ENCODE peak calls at places on chromosomes 7 and 10, in nine cellular contexts. Q, U, P, N, R, C, S, L and E are unnamed samples.

GRCh38 chr7:31764457-31764856 is 77.4 kb downstream of the PPP1R17 start:
- DNase-seq in N (no peak), Q (no peak), R (no peak), L (no peak), S (no peak), C (no peak), U (no peak), P (no peak), E (no peak)

GRCh38 chr10:1166828-1167275 is 110.7 kb downstream of the WDR37 start:
- DNase-seq in Q (no peak), L (no peak), U (no peak), C (peak), S (no peak), P (no peak), N (no peak), R (no peak), E (no peak)

GRCh38 chr7:149196151-149196704 is 882 bp downstream of the ZNF282 start:
- DNase-seq in R (peak), Q (no peak), C (no peak), L (no peak), U (no peak), N (no peak), S (no peak), P (no peak), E (no peak)

GRCh38 chr10:103621778-103622115 is 128.2 kb downstream of the NEURL1 start:
- DNase-seq in P (no peak), L (no peak), S (no peak), N (no peak), R (no peak), Q (no peak), C (no peak), U (no peak), E (no peak)

GRCh38 chr10:88620441-88620840 is 33.9 kb downstream of the LIPJ start:
- DNase-seq in Q (no peak), U (no peak), L (no peak), C (no peak), S (no peak), R (no peak), N (no peak), P (no peak), E (no peak)

GRCh38 chr10:13051126-13051694 is 48.8 kb upstream of the OPTN start:
- DNase-seq in C (no peak), Q (no peak), N (no peak), P (no peak), R (no peak), L (no peak), S (no peak), U (no peak), E (no peak)

GRCh38 chr7:22275574-22276150 is 81.3 kb downstream of the RAPGEF5 start:
- DNase-seq in R (no peak), S (no peak), Q (no peak), P (no peak), C (no peak), U (no peak), N (no peak), L (no peak), E (no peak)

GRCh38 chr10:11719496-11719895 is 22.7 kb upstream of the ECHDC3 start:
- DNase-seq in S (no peak), R (no peak), U (no peak), N (no peak), P (no peak), Q (no peak), L (no peak), C (no peak), E (no peak)

GRCh38 chr10:13839430-13839986 is 252.7 kb downstream of the PRPF18 start:
- DNase-seq in C (no peak), L (no peak), N (peak), R (no peak), U (no peak), Q (no peak), S (no peak), P (peak), E (no peak)

GRCh38 chr7:85695041-85695990 is 508.5 kb upstream of the SEMA3D start:
- DNase-seq in Q (no peak), L (no peak), C (no peak), U (no peak), P (peak), R (no peak), S (no peak), N (peak), E (no peak)

GRCh38 chr7:19009241-19009935 is 108.0 kb downstream of the TWIST1 start:
- DNase-seq in Q (no peak), L (no peak), N (no peak), P (peak), S (no peak), U (no peak), C (no peak), R (no peak), E (no peak)

GRCh38 chr7:1812693-1813393 is 142.8 kb downstream of the ELFN1 start:
- DNase-seq in S (no peak), C (peak), U (no peak), L (no peak), Q (peak), P (no peak), N (no peak), R (peak), E (no peak)

GRCh38 chr7:103651558-103651957 is 205.6 kb upstream of the SLC26A5 start:
- DNase-seq in Q (no peak), N (no peak), S (no peak), L (no peak), C (no peak), R (no peak), U (no peak), P (no peak), E (no peak)

GRCh38 chr7:152435384-152436278 is at the start of gene KMT2C:
- DNase-seq in Q (peak), N (no peak), S (peak), L (no peak), R (peak), C (peak), U (peak), P (peak), E (peak)

GRCh38 chr10:105785721-105786120 is 1144.6 kb downstream of the SORCS3 start:
- DNase-seq in R (no peak), U (no peak), S (no peak), Q (no peak), C (no peak), N (no peak), L (no peak), P (no peak), E (no peak)

GRCh38 chr7:108094933-108095710 is 35.0 kb downstream of the LAMB4 start:
- DNase-seq in P (peak), U (peak), C (no peak), Q (no peak), S (peak), N (peak), R (no peak), L (peak), E (no peak)

GRCh38 chr10:69914373-69915268 is 112.9 kb downstream of the COL13A1 start:
- DNase-seq in S (peak), C (peak), R (peak), U (peak), L (peak), P (peak), Q (peak), N (peak), E (peak)

GRCh38 chr7:27112960-27113949 is 10.8 kb upstream of the HOXA2 start:
- DNase-seq in Q (peak), L (no peak), C (peak), R (peak), S (no peak), P (peak), U (peak), N (no peak), E (no peak)

GRCh38 chr10:101843032-101843991 is at the start of gene KCNIP2:
- DNase-seq in C (peak), L (no peak), R (peak), Q (peak), N (no peak), U (peak), S (no peak), P (no peak), E (peak)

GRCh38 chr7:100190059-100190711 is 12.5 kb downstream of the STAG3 start:
- DNase-seq in U (no peak), L (no peak), C (no peak), S (no peak), P (peak), Q (no peak), N (peak), R (no peak), E (peak)

GRCh38 chr7:28052933-28053332 is 127.7 kb downstream of the JAZF1 start:
- DNase-seq in R (no peak), S (no peak), L (no peak), P (peak), U (no peak), C (no peak), Q (no peak), N (peak), E (no peak)

GRCh38 chr10:43922335-43923280 is 273.9 kb upstream of the ZNF32 start:
- DNase-seq in L (no peak), P (no peak), C (no peak), Q (no peak), U (no peak), R (no peak), S (no peak), N (no peak), E (no peak)

GRCh38 chr7:6448943-6449543 is 1.3 kb upstream of the DAGLB start:
- DNase-seq in C (no peak), S (peak), R (no peak), U (no peak), P (no peak), L (no peak), N (no peak), Q (no peak), E (no peak)

GRCh38 chr7:30770936-30771858 is at the start of gene MINDY4:
- DNase-seq in Q (peak), P (peak), R (peak), U (peak), N (peak), L (no peak), C (peak), S (peak), E (peak)

GRCh38 chr7:103073989-103074518 is 542 bp downstream of the FBXL13 start:
- DNase-seq in U (no peak), P (no peak), S (peak), C (no peak), Q (no peak), R (peak), L (no peak), N (no peak), E (no peak)

GRCh38 chr10:91409869-91410637 is at the start of gene HECTD2:
- DNase-seq in Q (peak), U (peak), S (peak), P (peak), C (peak), N (peak), L (peak), R (peak), E (peak)

GRCh38 chr10:110803830-110804338 is 67.8 kb upstream of the PDCD4 start:
- DNase-seq in P (peak), Q (no peak), C (peak), U (no peak), N (peak), S (peak), R (peak), L (no peak), E (peak)

GRCh38 chr10:101066146-101066889 is 4.5 kb downstream of the KAZALD1 start:
- DNase-seq in S (peak), Q (peak), C (peak), N (peak), R (peak), P (peak), U (peak), L (no peak), E (peak)

GRCh38 chr10:126203746-126204145 is 184.5 kb downstream of the ADAM12 start:
- DNase-seq in P (no peak), L (no peak), C (no peak), S (no peak), Q (no peak), N (no peak), U (no peak), R (no peak), E (no peak)

GRCh38 chr10:70656489-70656888 is 15.8 kb upstream of the ADAMTS14 start:
- DNase-seq in R (no peak), L (no peak), P (peak), S (no peak), C (no peak), Q (no peak), U (no peak), N (peak), E (peak)

GRCh38 chr7:1240917-1241509 is 8.3 kb downstream of the UNCX start:
- DNase-seq in U (no peak), C (peak), P (no peak), R (peak), S (no peak), N (no peak), L (no peak), Q (no peak), E (no peak)

DNA sequence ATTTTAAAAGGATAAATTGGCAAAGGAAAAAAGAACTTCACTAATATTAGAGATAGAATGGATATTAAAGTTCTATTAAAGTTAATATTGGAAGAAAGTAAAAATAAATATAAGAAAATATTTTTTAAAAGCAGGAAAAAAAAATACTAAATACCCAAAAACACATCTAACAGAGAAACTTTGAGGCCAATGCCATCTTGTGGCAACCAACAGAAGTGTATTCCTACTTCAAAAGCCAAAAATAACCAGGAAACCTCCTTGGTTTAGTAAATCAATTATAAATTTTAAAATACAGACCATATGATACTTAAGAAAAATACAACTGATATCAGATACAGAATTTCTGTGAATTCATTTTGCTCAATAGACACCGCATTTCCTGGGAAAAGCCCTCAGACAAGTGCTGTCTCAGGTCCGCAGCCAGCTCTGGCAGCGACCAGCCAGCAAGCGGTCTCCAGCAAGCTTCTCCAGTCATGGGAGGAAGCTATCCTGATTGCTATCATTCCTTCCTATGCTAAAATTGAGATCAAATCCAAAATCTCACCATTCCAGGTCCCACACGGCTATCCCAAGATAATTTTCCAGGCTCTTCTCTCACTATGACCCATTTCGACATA is 65.3 kb downstream of the LMBR1 start:
- DNase-seq in N (peak), R (peak), C (no peak), U (no peak), P (peak), L (no peak), S (no peak), Q (no peak), E (no peak)
- TF ChIP-seq CTCF in N (peak), R (peak), C (peak), U (peak), P (peak), L (no peak), S (peak), Q (peak), E (peak)

GRCh38 chr10:52820316-52820715 is 47.7 kb upstream of the MBL2 start:
- DNase-seq in P (no peak), C (no peak), U (no peak), L (no peak), N (no peak), S (no peak), Q (no peak), R (no peak), E (no peak)

GRCh38 chr10:52814506-52814905 is 41.9 kb upstream of the MBL2 start:
- DNase-seq in C (no peak), P (no peak), R (no peak), Q (no peak), S (no peak), N (no peak), L (no peak), U (no peak), E (no peak)

DNA sequence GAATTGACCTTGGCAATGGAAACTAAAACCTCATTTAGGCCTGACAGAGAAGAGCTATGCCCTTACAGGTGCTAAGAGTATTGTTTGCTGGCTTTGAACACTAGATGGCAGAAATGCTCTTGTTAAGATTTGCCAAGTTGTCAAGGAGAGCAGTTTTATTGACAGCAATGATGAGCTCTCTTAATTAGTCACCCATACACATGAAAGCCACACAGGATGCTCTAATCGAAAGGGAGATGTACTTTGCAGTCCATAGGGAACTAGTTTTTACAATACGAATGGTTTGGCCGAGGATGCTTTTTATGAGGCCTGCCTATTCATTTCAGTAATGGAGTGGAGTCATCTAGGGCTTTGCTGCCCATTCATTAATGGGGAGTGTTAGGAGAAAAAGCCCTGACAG is 45.4 kb upstream of the MBL2 start:
- DNase-seq in U (no peak), C (no peak), L (no peak), N (peak), S (no peak), R (peak), P (peak), Q (no peak), E (peak)
- TF ChIP-seq CTCF in U (peak), C (peak), L (no peak), N (peak), S (no peak), R (peak), P (peak), Q (no peak), E (peak)

DNA sequence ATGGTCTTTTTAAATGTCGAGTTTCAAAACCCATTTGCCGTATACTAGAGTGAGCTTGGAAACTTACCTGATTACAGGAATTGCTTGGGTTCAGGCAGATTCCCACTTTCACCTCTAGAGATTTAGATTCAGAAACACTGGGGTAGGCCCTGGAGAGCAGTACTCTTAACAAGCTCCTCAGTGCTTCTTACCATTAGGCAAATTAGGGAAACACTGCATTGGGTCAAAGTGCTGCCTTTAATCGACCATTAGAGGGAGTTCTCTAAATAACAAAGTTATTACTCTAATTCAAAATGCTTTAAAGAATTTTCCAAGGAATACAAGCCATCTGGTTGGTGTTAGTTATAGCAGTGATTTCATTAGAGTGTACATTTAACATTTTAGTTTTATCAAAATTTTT is 324.6 kb downstream of the GFRA1 start:
- DNase-seq in U (no peak), P (peak), R (peak), L (no peak), Q (no peak), S (no peak), C (no peak), N (peak), E (no peak)
- TF ChIP-seq CTCF in U (peak), P (peak), R (peak), L (no peak), Q (no peak), S (no peak), C (no peak), N (peak), E (no peak)

GRCh38 chr10:25933653-25934608 is at the start of gene MYO3A:
- DNase-seq in N (no peak), P (no peak), L (no peak), C (peak), R (peak), U (peak), S (peak), Q (peak), E (peak)

DNA sequence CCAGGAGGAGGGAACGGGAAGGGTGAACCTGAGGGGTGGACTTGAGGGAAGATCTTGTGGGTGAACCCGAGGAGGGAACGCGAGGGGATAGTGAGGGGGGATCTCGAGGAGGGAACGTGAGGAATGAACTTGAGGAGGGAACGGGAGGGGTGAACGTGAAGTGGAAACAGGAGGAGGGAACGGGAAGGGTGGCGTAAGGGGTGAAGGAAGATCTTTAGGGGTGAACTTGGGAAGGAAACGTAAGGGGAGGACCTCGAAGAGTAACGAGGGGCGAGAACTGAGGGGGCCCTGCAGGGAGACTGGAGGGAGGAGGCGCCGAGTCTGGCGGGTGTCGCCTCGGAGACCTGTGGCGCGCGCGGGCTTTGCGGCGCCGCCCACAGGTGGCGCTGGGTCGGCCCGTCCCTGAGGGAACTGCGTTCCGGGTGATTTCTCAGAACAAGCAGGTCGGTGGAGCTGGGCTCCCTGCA is 677 bp downstream of the MYO3A start:
- DNase-seq in P (no peak), S (peak), L (no peak), Q (peak), U (peak), N (no peak), C (peak), R (peak), E (peak)
- TF ChIP-seq CTCF in P (no peak), S (peak), L (no peak), Q (peak), U (peak), N (no peak), C (no peak), R (peak), E (peak)

DNA sequence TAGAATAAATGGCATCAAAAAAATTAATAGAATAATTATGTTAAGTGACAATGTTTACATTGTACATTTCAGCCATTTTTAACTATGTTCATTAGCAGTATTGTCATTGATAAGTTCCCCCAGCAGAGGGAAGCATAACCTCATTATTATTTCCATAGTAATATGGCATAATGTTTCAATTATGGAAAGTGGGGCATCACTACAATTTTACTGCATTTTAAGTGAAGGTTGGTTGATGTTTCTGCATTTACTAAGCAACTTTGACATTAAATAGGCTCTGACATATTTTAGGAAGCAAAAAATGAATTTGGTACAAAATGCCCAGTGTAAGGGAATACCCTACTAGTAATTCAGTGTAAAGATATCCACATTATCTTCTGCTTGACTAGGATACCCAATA is 218.3 kb downstream of the SEMA3A start:
- DNase-seq in S (no peak), P (peak), Q (no peak), C (no peak), U (no peak), R (peak), L (no peak), N (peak), E (peak)
- TF ChIP-seq CTCF in S (peak), P (peak), Q (peak), C (peak), U (peak), R (peak), L (no peak), N (peak), E (peak)

DNA sequence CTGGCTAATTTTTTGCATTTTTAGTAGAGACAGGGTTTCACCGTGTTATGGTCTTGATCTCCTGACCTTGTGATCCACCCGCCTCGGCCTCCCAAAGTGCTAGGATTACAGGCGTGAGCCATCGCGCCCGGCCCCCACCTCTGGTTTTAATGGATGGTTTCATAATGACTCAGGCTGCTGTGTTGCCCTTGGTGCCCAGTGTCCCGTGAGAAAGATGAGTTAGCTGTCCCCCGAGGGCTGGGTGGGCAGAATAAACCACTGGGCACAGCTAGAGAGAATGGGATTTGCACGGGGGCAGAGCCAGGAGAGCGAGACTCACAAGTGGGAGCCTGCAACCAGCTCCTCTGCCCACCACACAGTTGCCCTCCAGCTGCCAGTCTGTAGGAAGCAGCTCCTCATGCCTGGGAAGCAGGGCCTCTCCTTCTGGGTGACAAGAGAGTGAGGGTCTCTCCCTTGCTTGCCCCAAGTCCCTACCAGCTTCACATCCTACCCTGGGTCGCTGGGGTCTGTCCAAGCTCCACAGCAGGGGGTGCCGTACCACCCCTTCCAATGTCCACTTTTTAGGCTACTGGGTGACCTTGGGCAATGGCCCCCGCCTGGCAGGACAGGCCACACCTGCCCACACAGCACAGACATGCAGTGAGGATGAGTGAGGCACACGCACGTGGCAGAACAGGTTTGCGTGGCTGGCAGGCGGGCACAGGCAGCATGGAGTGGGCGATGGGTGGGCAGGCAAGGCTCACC is 16.1 kb upstream of the NDST2 start:
- DNase-seq in L (no peak), R (no peak), Q (no peak), N (no peak), C (no peak), S (no peak), U (no peak), P (no peak), E (no peak)
- TF ChIP-seq CTCF in L (no peak), R (no peak), Q (no peak), N (no peak), C (no peak), S (no peak), U (no peak), P (no peak), E (no peak)